ENCODE peak calls at places on chromosomes 5 and 9, in four cellular contexts. One of them, this sample, is unnamed.

GRCh38 chr9:100521282-100521681 is 48.3 kb downstream of the TMEFF1 start:
- DNase-seq in ACHN: no peak
- DNase-seq in amniotic epithelial cell: no peak
- DNase-seq in activated CD4-positive, alpha-beta T cell treated with anti-CD3 and anti-CD28 coated beads for 48 hours: no peak
- DNase-seq in this sample: no peak

GRCh38 chr5:132099073-132099748 is 25.6 kb downstream of the CSF2 start:
- DNase-seq in ACHN: no peak
- DNase-seq in activated CD4-positive, alpha-beta T cell treated with anti-CD3 and anti-CD28 coated beads for 48 hours: peak; percentile 84
- DNase-seq in amniotic epithelial cell: no peak
- DNase-seq in this sample: no peak

GRCh38 chr9:92492781-92493401 is 10.6 kb upstream of the ASPN start:
- DNase-seq in amniotic epithelial cell: no peak
- DNase-seq in activated CD4-positive, alpha-beta T cell treated with anti-CD3 and anti-CD28 coated beads for 48 hours: no peak
- DNase-seq in ACHN: no peak
- DNase-seq in this sample: no peak

GRCh38 chr9:127950513-127951210 is 13.0 kb upstream of the DPM2 start:
- DNase-seq in amniotic epithelial cell: no peak
- DNase-seq in activated CD4-positive, alpha-beta T cell treated with anti-CD3 and anti-CD28 coated beads for 48 hours: no peak
- DNase-seq in ACHN: no peak
- DNase-seq in this sample: no peak

GRCh38 chr5:56328753-56329560 is 95.8 kb upstream of the ANKRD55 start:
- DNase-seq in activated CD4-positive, alpha-beta T cell treated with anti-CD3 and anti-CD28 coated beads for 48 hours: peak; percentile 67
- DNase-seq in amniotic epithelial cell: peak; percentile 70
- DNase-seq in ACHN: peak; percentile 46
- DNase-seq in this sample: peak; percentile 87

GRCh38 chr5:88813805-88814584 is 69.0 kb downstream of the MEF2C start:
- DNase-seq in amniotic epithelial cell: no peak
- DNase-seq in activated CD4-positive, alpha-beta T cell treated with anti-CD3 and anti-CD28 coated beads for 48 hours: no peak
- DNase-seq in ACHN: no peak
- DNase-seq in this sample: no peak

GRCh38 chr5:82374637-82375036 is 96.5 kb upstream of the RPS23 start:
- DNase-seq in amniotic epithelial cell: no peak
- DNase-seq in activated CD4-positive, alpha-beta T cell treated with anti-CD3 and anti-CD28 coated beads for 48 hours: no peak
- DNase-seq in ACHN: no peak
- DNase-seq in this sample: no peak

GRCh38 chr5:911601-912000 is 18.9 kb downstream of the TRIP13 start:
- DNase-seq in activated CD4-positive, alpha-beta T cell treated with anti-CD3 and anti-CD28 coated beads for 48 hours: no peak
- DNase-seq in ACHN: peak; percentile 74
- DNase-seq in amniotic epithelial cell: peak; percentile 83
- DNase-seq in this sample: no peak

GRCh38 chr5:173496129-173496882 is 120.1 kb downstream of the BOD1 start:
- DNase-seq in ACHN: no peak
- DNase-seq in amniotic epithelial cell: peak; percentile 58
- DNase-seq in activated CD4-positive, alpha-beta T cell treated with anti-CD3 and anti-CD28 coated beads for 48 hours: no peak
- DNase-seq in this sample: no peak

GRCh38 chr9:126565336-126566128 is 48.2 kb upstream of the LMX1B start:
- DNase-seq in amniotic epithelial cell: no peak
- DNase-seq in activated CD4-positive, alpha-beta T cell treated with anti-CD3 and anti-CD28 coated beads for 48 hours: no peak
- DNase-seq in ACHN: no peak
- DNase-seq in this sample: no peak

GRCh38 chr9:103041961-103042360 is 46.8 kb downstream of the CYLC2 start:
- DNase-seq in amniotic epithelial cell: no peak
- DNase-seq in activated CD4-positive, alpha-beta T cell treated with anti-CD3 and anti-CD28 coated beads for 48 hours: no peak
- DNase-seq in ACHN: no peak
- DNase-seq in this sample: no peak

GRCh38 chr9:17660158-17660557 is 81.3 kb downstream of the SH3GL2 start:
- DNase-seq in activated CD4-positive, alpha-beta T cell treated with anti-CD3 and anti-CD28 coated beads for 48 hours: no peak
- DNase-seq in amniotic epithelial cell: no peak
- DNase-seq in ACHN: no peak
- DNase-seq in this sample: no peak

GRCh38 chr9:81410201-81410600 is 279.1 kb downstream of the TLE1 start:
- DNase-seq in amniotic epithelial cell: peak; percentile 73
- DNase-seq in activated CD4-positive, alpha-beta T cell treated with anti-CD3 and anti-CD28 coated beads for 48 hours: no peak
- DNase-seq in ACHN: peak; percentile 55
- DNase-seq in this sample: peak; percentile 89

GRCh38 chr5:169009171-169009570 is 291.8 kb downstream of the SLIT3 start:
- DNase-seq in activated CD4-positive, alpha-beta T cell treated with anti-CD3 and anti-CD28 coated beads for 48 hours: no peak
- DNase-seq in ACHN: no peak
- DNase-seq in amniotic epithelial cell: no peak
- DNase-seq in this sample: peak; percentile 49

GRCh38 chr9:32072568-32072967 is 311.9 kb upstream of the ACO1 start:
- DNase-seq in ACHN: no peak
- DNase-seq in activated CD4-positive, alpha-beta T cell treated with anti-CD3 and anti-CD28 coated beads for 48 hours: no peak
- DNase-seq in amniotic epithelial cell: no peak
- DNase-seq in this sample: no peak

GRCh38 chr9:101018391-101018990 is 10.0 kb upstream of the PLPPR1 start:
- DNase-seq in ACHN: no peak
- DNase-seq in amniotic epithelial cell: no peak
- DNase-seq in activated CD4-positive, alpha-beta T cell treated with anti-CD3 and anti-CD28 coated beads for 48 hours: no peak
- DNase-seq in this sample: no peak

GRCh38 chr5:92561362-92562006 is 1019.5 kb downstream of the NR2F1-AS1 start:
- DNase-seq in amniotic epithelial cell: peak; percentile 17
- DNase-seq in activated CD4-positive, alpha-beta T cell treated with anti-CD3 and anti-CD28 coated beads for 48 hours: no peak
- DNase-seq in ACHN: no peak
- DNase-seq in this sample: no peak